ENCODE peak calls at places on chromosome 10, in eight cellular contexts. R is OCI-LY7, G is HCT116, Y is fibroblast of mammary gland, U is GM06990, A is ovary, C is omental fat pad, L is spleen. B is an unnamed sample.

GRCh38 chr10:34235164-34235832 is 579.8 kb downstream of the PARD3 start:
- DNase-seq in G (no peak), A (no peak), Y (peak), R (no peak), C (no peak), U (no peak), L (no peak), B (no peak)

GRCh38 chr10:119120413-119120867 is 16.5 kb downstream of the DENND10 start:
- DNase-seq in L (no peak), C (no peak), Y (peak), A (no peak), G (no peak), R (peak), U (peak), B (peak)

GRCh38 chr10:61586829-61587228 is 75.9 kb upstream of the CABCOCO1 start:
- DNase-seq in L (no peak), A (no peak), Y (no peak), U (no peak), G (no peak), C (no peak), R (no peak), B (no peak)

GRCh38 chr10:54815583-54815982 is 14.6 kb upstream of the PCDH15 start:
- DNase-seq in U (no peak), A (no peak), R (no peak), C (no peak), G (no peak), Y (no peak), L (no peak), B (no peak)

GRCh38 chr10:132942740-132943554 is 577 bp upstream of the CFAP46 start:
- DNase-seq in U (no peak), C (no peak), G (no peak), R (no peak), Y (no peak), L (no peak), A (no peak), B (no peak)

GRCh38 chr10:89151857-89152256 is 55.3 kb downstream of the CH25H start:
- DNase-seq in U (no peak), Y (peak), R (no peak), A (no peak), C (no peak), G (no peak), L (no peak), B (no peak)

GRCh38 chr10:63713191-63714144 is 192.3 kb downstream of the REEP3 start:
- DNase-seq in U (no peak), G (no peak), R (no peak), L (no peak), A (peak), C (no peak), Y (peak), B (no peak)

GRCh38 chr10:103911021-103911459 is 6.9 kb downstream of the STN1 start:
- DNase-seq in G (no peak), U (peak), Y (no peak), R (peak), C (no peak), A (no peak), L (peak), B (peak)

GRCh38 chr10:55629792-55630490 is 731.1 kb downstream of the ZWINT start:
- DNase-seq in U (no peak), Y (peak), A (no peak), L (peak), C (no peak), G (no peak), R (no peak), B (no peak)

GRCh38 chr10:13470270-13470669 is 58.5 kb downstream of the BEND7 start:
- DNase-seq in G (no peak), R (no peak), U (no peak), L (no peak), Y (no peak), C (no peak), A (no peak), B (no peak)
- TF ChIP-seq CTCF in G (peak), R (peak), U (peak), L (no peak), Y (peak), C (no peak), A (no peak), B (peak)

DNA sequence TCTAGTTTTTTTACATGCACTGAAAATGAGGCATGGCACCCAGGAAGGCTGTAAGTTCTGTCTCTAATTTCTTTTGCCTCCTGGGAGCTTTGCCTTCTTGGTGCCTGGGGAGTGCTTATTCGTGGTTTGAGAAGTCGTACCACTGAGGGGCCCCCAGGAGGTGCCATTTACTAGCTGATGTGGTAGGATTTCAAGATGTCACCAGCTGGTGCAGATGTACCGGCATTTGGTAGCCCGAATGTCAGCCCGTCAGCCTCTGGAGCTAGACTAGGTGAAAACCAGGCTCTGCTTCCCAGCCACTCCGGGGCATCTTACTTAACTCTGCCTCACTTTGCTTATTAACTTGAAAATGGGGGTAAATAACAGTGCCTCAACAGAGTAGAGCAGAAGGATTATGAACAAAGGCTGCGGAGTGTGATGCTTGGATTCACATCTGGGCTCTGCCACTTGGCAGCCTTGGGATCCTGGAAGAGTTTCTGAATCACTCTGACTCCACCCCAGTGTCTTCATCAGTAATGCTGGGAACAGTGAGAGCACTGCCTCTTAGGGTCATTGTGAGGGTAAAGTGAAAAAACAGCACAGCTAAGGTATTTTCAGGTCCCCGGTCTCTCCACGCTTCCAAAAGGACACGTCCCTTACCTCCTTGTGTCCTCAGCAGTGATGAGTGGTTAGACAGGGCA is 31.4 kb upstream of the BTBD16 start:
- DNase-seq in C (no peak), A (no peak), U (no peak), Y (peak), G (no peak), R (no peak), L (peak), B (no peak)
- TF ChIP-seq CTCF in C (no peak), A (no peak), U (no peak), Y (no peak), G (no peak), R (no peak), L (no peak), B (no peak)

GRCh38 chr10:121544301-121544869 is 53.9 kb downstream of the FGFR2 start:
- DNase-seq in R (no peak), A (no peak), L (no peak), C (no peak), U (no peak), G (no peak), Y (no peak), B (no peak)

GRCh38 chr10:121540773-121541395 is 57.4 kb downstream of the FGFR2 start:
- DNase-seq in U (no peak), Y (no peak), L (no peak), C (no peak), R (no peak), G (no peak), A (no peak), B (no peak)

GRCh38 chr10:121539757-121540156 is 58.5 kb downstream of the FGFR2 start:
- DNase-seq in G (no peak), U (no peak), A (no peak), L (no peak), Y (no peak), R (no peak), C (no peak), B (no peak)

GRCh38 chr10:121541450-121541849 is 56.8 kb downstream of the FGFR2 start:
- DNase-seq in C (no peak), G (no peak), R (no peak), A (no peak), Y (no peak), L (no peak), U (no peak), B (no peak)

DNA sequence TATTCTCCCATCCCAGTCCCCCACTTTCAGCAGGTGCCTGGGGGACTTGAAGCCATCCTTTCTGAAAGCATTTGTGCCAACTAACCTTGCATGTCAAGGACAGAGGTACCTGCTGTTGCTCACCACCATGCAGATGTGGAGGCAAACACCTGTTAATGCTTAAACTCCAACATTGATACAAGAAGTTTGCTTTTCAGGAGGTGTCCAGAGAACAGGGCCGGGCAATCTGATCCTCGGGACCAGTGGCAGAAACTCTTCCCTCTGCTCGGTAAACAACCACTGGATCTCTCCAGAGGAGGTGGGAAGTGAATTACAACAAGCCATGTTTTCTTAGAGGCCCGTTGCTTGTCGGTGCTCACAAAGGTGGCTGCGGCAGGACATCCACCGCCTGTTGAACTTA is 54.7 kb downstream of the FGFR2 start:
- DNase-seq in G (no peak), R (no peak), L (no peak), A (no peak), C (no peak), Y (no peak), U (no peak), B (no peak)
- TF ChIP-seq CTCF in G (no peak), R (no peak), L (no peak), A (no peak), C (no peak), Y (no peak), U (no peak), B (no peak)

DNA sequence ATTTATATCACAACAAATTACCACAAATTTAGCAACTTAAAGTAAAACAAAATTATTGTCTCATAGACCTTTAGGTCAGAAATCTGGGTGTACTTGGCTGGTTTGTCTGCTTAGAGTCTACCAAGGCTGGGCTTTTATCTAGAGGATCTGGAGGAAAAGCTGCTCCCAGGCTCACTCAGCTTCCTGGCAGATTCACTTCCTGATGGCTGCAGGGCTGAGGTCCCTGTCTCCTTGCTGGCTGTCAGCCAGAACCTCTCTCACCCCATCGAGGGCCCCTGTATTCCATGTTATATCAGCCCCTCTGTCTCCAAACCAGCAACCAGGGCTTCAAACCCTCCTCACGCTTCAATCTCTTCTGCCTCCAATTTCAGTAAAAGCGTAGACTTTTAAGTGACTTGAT is 734.9 kb downstream of the NRG3 start:
- DNase-seq in U (no peak), R (no peak), A (no peak), C (no peak), L (no peak), Y (no peak), G (no peak), B (no peak)
- TF ChIP-seq CTCF in U (no peak), R (no peak), A (no peak), C (no peak), L (no peak), Y (no peak), G (no peak), B (no peak)

GRCh38 chr10:69661414-69662172 is 31.5 kb downstream of the FAM241B start:
- DNase-seq in L (no peak), Y (no peak), A (no peak), G (no peak), R (no peak), U (no peak), C (no peak), B (no peak)

GRCh38 chr10:69665457-69666320 is 35.6 kb downstream of the FAM241B start:
- DNase-seq in Y (no peak), A (no peak), C (no peak), R (no peak), L (no peak), U (no peak), G (no peak), B (no peak)

GRCh38 chr10:69662173-69662685 is 32.2 kb downstream of the FAM241B start:
- DNase-seq in Y (no peak), A (no peak), R (no peak), L (no peak), G (no peak), C (no peak), U (no peak), B (no peak)

GRCh38 chr10:69662901-69663300 is 32.9 kb downstream of the FAM241B start:
- DNase-seq in U (no peak), Y (no peak), A (no peak), C (no peak), R (no peak), L (no peak), G (no peak), B (no peak)

GRCh38 chr10:69663548-69663947 is 33.5 kb downstream of the FAM241B start:
- DNase-seq in U (no peak), A (no peak), Y (no peak), L (no peak), C (no peak), G (no peak), R (no peak), B (no peak)
- TF ChIP-seq CTCF in U (peak), A (no peak), Y (no peak), L (no peak), C (no peak), G (peak), R (peak), B (no peak)

B was measured in GM12865.